ENCODE peak calls at places on chromosomes 13 and 19, in nine cellular contexts. U is Ammon's horn; C is stimulated activated naive CD8-positive, alpha-beta T cell treated with anti-CD3 and anti-CD28 coated beads, Interleukin-15, Interleukin-2, amounts not matched to agents 100 U/mL and 50 U/mL, for 24 hours; T is H7; Q is lower lobe of right lung; J is activated CD8-positive, alpha-beta memory T cell treated with anti-CD3 and anti-CD28 coated beads, Interleukin-2, amount 50 U/mL, for 4 hours; R is bronchial epithelial cell; H is AG04450; A is substantia nigra. Z is an unnamed sample.

GRCh38 chr13:79662882-79663281 is 181.9 kb downstream of the NDFIP2 start:
- DNase-seq in U (peak; percentile 46), C (no peak), T (no peak), Q (no peak), J (no peak), R (peak; percentile 34), H (no peak), A (no peak), Z (no peak)

GRCh38 chr13:53743906-53744305 is 715.3 kb downstream of the OLFM4 start:
- DNase-seq in U (no peak), C (no peak), T (peak; percentile 11), Q (no peak), J (no peak), R (no peak), H (no peak), A (no peak), Z (no peak)

GRCh38 chr19:28403698-28404099 is 809.3 kb downstream of the UQCRFS1 start:
- DNase-seq in U (no peak), C (no peak), T (peak; percentile 54), Q (no peak), J (no peak), R (no peak), H (no peak), A (no peak), Z (no peak)

GRCh38 chr19:11423804-11424318 is 4.7 kb upstream of the RGL3 start:
- DNase-seq in U (no peak), C (no peak), T (peak; percentile 41), Q (no peak), J (no peak), R (no peak), H (no peak), A (no peak), Z (no peak)

GRCh38 chr13:110499621-110500281 is 61.8 kb downstream of the RAB20 start:
- DNase-seq in U (peak; percentile 71), C (no peak), T (no peak), Q (no peak), J (no peak), R (peak; percentile 12), H (no peak), A (no peak), Z (no peak)

GRCh38 chr13:41762796-41763195 is 198.1 kb downstream of the VWA8 start:
- DNase-seq in U (no peak), C (no peak), T (no peak), Q (no peak), J (no peak), R (no peak), H (no peak), A (no peak), Z (no peak)

GRCh38 chr13:28679628-28680027 is 20.7 kb downstream of the POMP start:
- DNase-seq in U (no peak), C (no peak), T (peak; percentile 38), Q (no peak), J (no peak), R (peak; percentile 29), H (no peak), A (no peak), Z (no peak)

GRCh38 chr13:104140557-104140956 is 1074.3 kb upstream of the SLC10A2 start:
- DNase-seq in U (no peak), C (no peak), T (no peak), Q (no peak), J (no peak), R (peak; percentile 48), H (no peak), A (no peak), Z (no peak)

GRCh38 chr19:30695171-30695875 is 323.1 kb downstream of the ZNF536 start:
- DNase-seq in U (no peak), C (no peak), T (peak; percentile 78), Q (no peak), J (no peak), R (no peak), H (no peak), A (no peak), Z (no peak)

GRCh38 chr19:57290970-57291369 is 10.7 kb downstream of the ZNF460 start:
- DNase-seq in U (no peak), C (no peak), T (no peak), Q (no peak), J (no peak), R (no peak), H (no peak), A (no peak), Z (no peak)

GRCh38 chr19:18304496-18305312 is 18.2 kb downstream of the LSM4 start:
- DNase-seq in U (peak; percentile 86), C (peak; percentile 90), T (peak; percentile 93), Q (peak; percentile 85), J (peak; percentile 89), R (peak; percentile 46), H (no peak), A (peak; percentile 46), Z (peak; percentile 83)

GRCh38 chr19:35055715-35056179 is 14.2 kb downstream of the HPN start:
- DNase-seq in U (no peak), C (no peak), T (peak; percentile 91), Q (peak; percentile 26), J (no peak), R (peak; percentile 15), H (no peak), A (no peak), Z (peak; percentile 76)

GRCh38 chr19:17703823-17704463 is 15.3 kb upstream of the MAP1S start:
- DNase-seq in U (peak; percentile 56), C (peak; percentile 85), T (peak; percentile 88), Q (peak; percentile 68), J (peak; percentile 76), R (peak; percentile 15), H (no peak), A (peak; percentile 63), Z (peak; percentile 75)

GRCh38 chr13:56953965-56954364 is 186.8 kb upstream of the PRR20A start:
- DNase-seq in U (no peak), C (no peak), T (no peak), Q (no peak), J (no peak), R (peak; percentile 55), H (no peak), A (no peak), Z (no peak)

GRCh38 chr19:4518345-4519171 is at the start of gene PLIN4:
- DNase-seq in U (peak; percentile 57), C (no peak), T (peak; percentile 84), Q (no peak), J (no peak), R (peak; percentile 11), H (no peak), A (peak; percentile 29), Z (no peak)

GRCh38 chr19:39645800-39646411 is 9.8 kb upstream of the LGALS16 start:
- DNase-seq in U (no peak), C (peak; percentile 16), T (peak; percentile 7), Q (no peak), J (no peak), R (peak; percentile 6), H (no peak), A (no peak), Z (peak; percentile 11)

GRCh38 chr19:33251526-33252090 is 26.0 kb upstream of the SLC7A10 start:
- DNase-seq in U (no peak), C (no peak), T (peak; percentile 57), Q (peak; percentile 21), J (no peak), R (no peak), H (no peak), A (no peak), Z (no peak)

GRCh38 chr19:45446295-45446694 is 21.5 kb upstream of the FOSB start:
- DNase-seq in U (no peak), C (no peak), T (peak; percentile 60), Q (no peak), J (no peak), R (peak; percentile 50), H (no peak), A (no peak), Z (peak; percentile 73)

GRCh38 chr13:97852181-97852874 is 101.1 kb upstream of the IPO5 start:
- DNase-seq in U (no peak), C (no peak), T (no peak), Q (no peak), J (no peak), R (no peak), H (no peak), A (no peak), Z (no peak)

GRCh38 chr19:24054044-24054935 is 32.7 kb upstream of the ZNF254 start:
- DNase-seq in U (no peak), C (no peak), T (no peak), Q (no peak), J (no peak), R (peak; percentile 100), H (peak; percentile 58), A (no peak), Z (no peak)

GRCh38 chr19:5093297-5093858 is 124.5 kb downstream of the KDM4B start:
- DNase-seq in U (peak; percentile 44), C (no peak), T (peak; percentile 70), Q (no peak), J (no peak), R (no peak), H (no peak), A (no peak), Z (no peak)

Z was measured in OCI-LY7.